ENCODE peak calls at places on chromosomes 6 and 20, in nine cellular contexts. C, M, V, R, K, I, T, E and N are unnamed samples.

GRCh38 chr6:44805239-44805849 is 417.8 kb downstream of the CDC5L start:
- DNase-seq in K (no peak), T (no peak), R (peak), I (peak), E (no peak), C (no peak), V (no peak), M (no peak), N (peak)

GRCh38 chr20:50388733-50389436 is 121.3 kb upstream of the PTPN1 start:
- DNase-seq in K (no peak), E (no peak), V (no peak), C (no peak), T (no peak), I (no peak), M (peak), R (no peak), N (no peak)

GRCh38 chr6:143097224-143097795 is 36.6 kb downstream of the AIG1 start:
- DNase-seq in C (no peak), T (no peak), V (no peak), R (no peak), M (peak), K (no peak), E (no peak), I (no peak), N (no peak)

GRCh38 chr6:111291334-111291705 is 191.7 kb downstream of the REV3L start:
- DNase-seq in T (no peak), E (no peak), K (no peak), V (no peak), R (no peak), M (no peak), I (no peak), C (no peak), N (no peak)

GRCh38 chr6:166007349-166008263 is 160.0 kb downstream of the TBXT start:
- DNase-seq in R (peak), E (no peak), I (no peak), V (no peak), C (no peak), M (no peak), K (no peak), T (peak), N (no peak)

GRCh38 chr20:34566978-34567884 is 8.7 kb downstream of the MAP1LC3A start:
- DNase-seq in K (no peak), R (no peak), T (peak), M (no peak), C (no peak), E (no peak), V (no peak), I (no peak), N (no peak)

GRCh38 chr6:149963212-149963461 is 606 bp upstream of the ULBP1 start:
- DNase-seq in E (no peak), K (peak), R (peak), C (no peak), T (no peak), V (peak), I (no peak), M (peak), N (no peak)

GRCh38 chr20:18011482-18011881 is 42.7 kb downstream of the MGME1 start:
- DNase-seq in T (no peak), C (no peak), I (no peak), K (no peak), M (no peak), R (no peak), V (no peak), E (no peak), N (no peak)

GRCh38 chr6:161211380-161212035 is 62.4 kb downstream of the AGPAT4 start:
- DNase-seq in E (no peak), C (no peak), K (no peak), T (no peak), I (no peak), M (no peak), R (no peak), V (no peak), N (no peak)

GRCh38 chr6:151753581-151753980 is 53.9 kb upstream of the ESR1 start:
- DNase-seq in R (no peak), V (no peak), C (no peak), E (no peak), K (no peak), I (no peak), T (no peak), M (peak), N (no peak)

GRCh38 chr6:73309784-73310502 is 44.1 kb downstream of the DPPA5 start:
- DNase-seq in T (no peak), C (peak), M (peak), I (no peak), E (peak), R (peak), V (no peak), K (peak), N (no peak)

GRCh38 chr6:35081426-35081851 is 59.7 kb downstream of the TCP11 start:
- DNase-seq in I (no peak), C (no peak), K (no peak), E (peak), R (no peak), M (no peak), V (no peak), T (no peak), N (no peak)

GRCh38 chr20:35604444-35604750 is 11.2 kb upstream of the SPAG4 start:
- DNase-seq in I (no peak), R (no peak), C (no peak), M (no peak), K (no peak), T (peak), E (peak), V (no peak), N (no peak)

GRCh38 chr20:17029698-17030097 is 197.1 kb upstream of the PCSK2 start:
- DNase-seq in T (no peak), K (no peak), M (no peak), C (no peak), V (no peak), R (no peak), E (no peak), I (no peak), N (no peak)

GRCh38 chr6:83867527-83868161 is 8.2 kb downstream of the CYB5R4 start:
- DNase-seq in V (no peak), T (no peak), R (peak), M (peak), I (peak), C (no peak), E (peak), K (peak), N (peak)

GRCh38 chr6:61887425-61887824 is 398.6 kb downstream of the KHDRBS2 start:
- DNase-seq in V (no peak), C (no peak), K (no peak), R (no peak), I (no peak), E (no peak), T (no peak), M (no peak), N (no peak)

GRCh38 chr6:2852921-2853322 is 11.3 kb upstream of the SERPINB1 start:
- DNase-seq in C (no peak), E (no peak), M (no peak), T (no peak), I (no peak), K (no peak), R (no peak), V (no peak), N (no peak)

GRCh38 chr20:18672826-18673225 is 85.0 kb downstream of the DTD1 start:
- DNase-seq in T (no peak), R (no peak), V (no peak), K (no peak), E (no peak), I (no peak), M (no peak), C (no peak), N (no peak)

GRCh38 chr6:484729-485111 is 93.2 kb downstream of the IRF4 start:
- DNase-seq in C (no peak), V (no peak), E (no peak), M (no peak), R (no peak), T (no peak), I (no peak), K (no peak), N (no peak)

GRCh38 chr6:143607168-143607567 is 70.6 kb upstream of the PHACTR2 start:
- DNase-seq in K (no peak), V (no peak), M (no peak), E (no peak), R (no peak), T (no peak), C (no peak), I (no peak), N (no peak)

GRCh38 chr6:168778201-168778600 is 337.2 kb downstream of the SMOC2 start:
- DNase-seq in I (no peak), V (no peak), E (no peak), T (peak), C (no peak), K (no peak), R (no peak), M (no peak), N (no peak)

GRCh38 chr6:44762496-44762895 is 375.0 kb downstream of the CDC5L start:
- DNase-seq in V (no peak), C (no peak), T (no peak), M (no peak), K (no peak), E (no peak), I (no peak), R (peak), N (no peak)